ENCODE peak calls at places on chromosomes 12 and 14, in six cellular contexts. One of them, this sample, is unnamed.

GRCh38 chr12:6084969-6085450 is 39.5 kb downstream of the VWF start:
- ATAC-seq in upper lobe of left lung: no peak
- ATAC-seq in HepG2: no peak
- ATAC-seq in HCT116: peak
- ATAC-seq in GM12878: no peak
- ATAC-seq in Panc1: no peak
- ATAC-seq in this sample: peak

GRCh38 chr14:76034566-76034965 is 49.0 kb downstream of the IFT43 start:
- ATAC-seq in upper lobe of left lung: no peak
- ATAC-seq in HepG2: no peak
- ATAC-seq in HCT116: no peak
- ATAC-seq in GM12878: no peak
- ATAC-seq in Panc1: no peak
- ATAC-seq in this sample: no peak

GRCh38 chr14:91041450-91041849 is 19.0 kb downstream of the RPS6KA5 start:
- ATAC-seq in upper lobe of left lung: no peak
- ATAC-seq in HepG2: no peak
- ATAC-seq in HCT116: no peak
- ATAC-seq in GM12878: no peak
- ATAC-seq in Panc1: no peak
- ATAC-seq in this sample: no peak

GRCh38 chr12:1289371-1290155 is 298.5 kb downstream of the ERC1 start:
- ATAC-seq in upper lobe of left lung: peak
- ATAC-seq in HepG2: no peak
- ATAC-seq in HCT116: no peak
- ATAC-seq in GM12878: no peak
- ATAC-seq in Panc1: no peak
- ATAC-seq in this sample: no peak

GRCh38 chr12:121651381-121651780 is 18.1 kb downstream of the MORN3 start:
- ATAC-seq in upper lobe of left lung: no peak
- ATAC-seq in HepG2: no peak
- ATAC-seq in HCT116: no peak
- ATAC-seq in GM12878: no peak
- ATAC-seq in Panc1: no peak
- ATAC-seq in this sample: no peak

GRCh38 chr14:54947230-54947629 is 44.6 kb upstream of the GCH1 start:
- ATAC-seq in upper lobe of left lung: no peak
- ATAC-seq in HepG2: no peak
- ATAC-seq in HCT116: no peak
- ATAC-seq in GM12878: no peak
- ATAC-seq in Panc1: no peak
- ATAC-seq in this sample: no peak

GRCh38 chr14:89246290-89246689 is 170.7 kb downstream of the FOXN3 start:
- ATAC-seq in upper lobe of left lung: no peak
- ATAC-seq in HepG2: no peak
- ATAC-seq in HCT116: no peak
- ATAC-seq in GM12878: no peak
- ATAC-seq in Panc1: no peak
- ATAC-seq in this sample: no peak

GRCh38 chr12:23559268-23559753 is 390.2 kb downstream of the SOX5 start:
- ATAC-seq in upper lobe of left lung: no peak
- ATAC-seq in HepG2: no peak
- ATAC-seq in HCT116: no peak
- ATAC-seq in GM12878: peak
- ATAC-seq in Panc1: no peak
- ATAC-seq in this sample: no peak

GRCh38 chr14:31717294-31718085 is 156.3 kb downstream of the NUBPL start:
- ATAC-seq in upper lobe of left lung: peak
- ATAC-seq in HepG2: peak
- ATAC-seq in HCT116: no peak
- ATAC-seq in GM12878: no peak
- ATAC-seq in Panc1: no peak
- ATAC-seq in this sample: no peak

GRCh38 chr12:116490481-116490880 is 68.7 kb upstream of the MAP1LC3B2 start:
- ATAC-seq in upper lobe of left lung: no peak
- ATAC-seq in HepG2: no peak
- ATAC-seq in HCT116: no peak
- ATAC-seq in GM12878: no peak
- ATAC-seq in Panc1: no peak
- ATAC-seq in this sample: no peak

GRCh38 chr14:100118377-100119011 is 41.0 kb downstream of the DEGS2 start:
- ATAC-seq in upper lobe of left lung: no peak
- ATAC-seq in HepG2: no peak
- ATAC-seq in HCT116: no peak
- ATAC-seq in GM12878: no peak
- ATAC-seq in Panc1: no peak
- ATAC-seq in this sample: no peak

GRCh38 chr12:6627598-6627997 is 8.2 kb downstream of the LPAR5 start:
- ATAC-seq in upper lobe of left lung: no peak
- ATAC-seq in HepG2: no peak
- ATAC-seq in HCT116: no peak
- ATAC-seq in GM12878: peak
- ATAC-seq in Panc1: peak
- ATAC-seq in this sample: no peak

GRCh38 chr14:74737753-74738325 is 24.9 kb downstream of the FCF1 start:
- ATAC-seq in upper lobe of left lung: no peak
- ATAC-seq in HepG2: no peak
- ATAC-seq in HCT116: no peak
- ATAC-seq in GM12878: no peak
- ATAC-seq in Panc1: no peak
- ATAC-seq in this sample: no peak

GRCh38 chr12:120757226-120757742 is 31.7 kb downstream of the ACADS start:
- ATAC-seq in upper lobe of left lung: no peak
- ATAC-seq in HepG2: no peak
- ATAC-seq in HCT116: no peak
- ATAC-seq in GM12878: no peak
- ATAC-seq in Panc1: no peak
- ATAC-seq in this sample: no peak

GRCh38 chr12:111840831-111841230 is 1.2 kb upstream of the MAPKAPK5 start:
- ATAC-seq in upper lobe of left lung: no peak
- ATAC-seq in HepG2: no peak
- ATAC-seq in HCT116: no peak
- ATAC-seq in GM12878: no peak
- ATAC-seq in Panc1: no peak
- ATAC-seq in this sample: no peak

GRCh38 chr12:116896525-116896924 is 14.2 kb upstream of the FBXW8 start:
- ATAC-seq in upper lobe of left lung: no peak
- ATAC-seq in HepG2: no peak
- ATAC-seq in HCT116: no peak
- ATAC-seq in GM12878: no peak
- ATAC-seq in Panc1: peak
- ATAC-seq in this sample: no peak

GRCh38 chr12:117921922-117922777 is 46.6 kb downstream of the KSR2 start:
- ATAC-seq in upper lobe of left lung: no peak
- ATAC-seq in HepG2: no peak
- ATAC-seq in HCT116: no peak
- ATAC-seq in GM12878: no peak
- ATAC-seq in Panc1: no peak
- ATAC-seq in this sample: no peak

GRCh38 chr12:13390921-13391320 is 194.4 kb downstream of the EMP1 start:
- ATAC-seq in upper lobe of left lung: no peak
- ATAC-seq in HepG2: no peak
- ATAC-seq in HCT116: no peak
- ATAC-seq in GM12878: no peak
- ATAC-seq in Panc1: no peak
- ATAC-seq in this sample: no peak

GRCh38 chr12:18899162-18899561 is 161.2 kb downstream of the CAPZA3 start:
- ATAC-seq in upper lobe of left lung: no peak
- ATAC-seq in HepG2: no peak
- ATAC-seq in HCT116: no peak
- ATAC-seq in GM12878: no peak
- ATAC-seq in Panc1: no peak
- ATAC-seq in this sample: no peak

GRCh38 chr14:97634786-97635185 is 837.6 kb downstream of the VRK1 start:
- ATAC-seq in upper lobe of left lung: no peak
- ATAC-seq in HepG2: no peak
- ATAC-seq in HCT116: no peak
- ATAC-seq in GM12878: peak
- ATAC-seq in Panc1: no peak
- ATAC-seq in this sample: no peak

GRCh38 chr14:54695196-54695595 is 128.3 kb downstream of the SAMD4A start:
- ATAC-seq in upper lobe of left lung: no peak
- ATAC-seq in HepG2: no peak
- ATAC-seq in HCT116: no peak
- ATAC-seq in GM12878: no peak
- ATAC-seq in Panc1: no peak
- ATAC-seq in this sample: no peak

GRCh38 chr12:90149453-90149852 is 440.8 kb upstream of the ATP2B1 start:
- ATAC-seq in upper lobe of left lung: no peak
- ATAC-seq in HepG2: no peak
- ATAC-seq in HCT116: no peak
- ATAC-seq in GM12878: no peak
- ATAC-seq in Panc1: no peak
- ATAC-seq in this sample: no peak

GRCh38 chr14:93533437-93533836 is 102.7 kb downstream of the UNC79 start:
- ATAC-seq in upper lobe of left lung: no peak
- ATAC-seq in HepG2: no peak
- ATAC-seq in HCT116: no peak
- ATAC-seq in GM12878: peak
- ATAC-seq in Panc1: no peak
- ATAC-seq in this sample: no peak

GRCh38 chr12:53781218-53781801 is 29.5 kb upstream of the CISTR start:
- ATAC-seq in upper lobe of left lung: no peak
- ATAC-seq in HepG2: no peak
- ATAC-seq in HCT116: no peak
- ATAC-seq in GM12878: no peak
- ATAC-seq in Panc1: no peak
- ATAC-seq in this sample: no peak

GRCh38 chr12:42641231-42641630 is 51.7 kb upstream of the PRICKLE1 start:
- ATAC-seq in upper lobe of left lung: no peak
- ATAC-seq in HepG2: no peak
- ATAC-seq in HCT116: no peak
- ATAC-seq in GM12878: no peak
- ATAC-seq in Panc1: no peak
- ATAC-seq in this sample: no peak

GRCh38 chr12:50081096-50081808 is 3.9 kb upstream of the SMARCD1 start:
- ATAC-seq in upper lobe of left lung: no peak
- ATAC-seq in HepG2: no peak
- ATAC-seq in HCT116: no peak
- ATAC-seq in GM12878: no peak
- ATAC-seq in Panc1: no peak
- ATAC-seq in this sample: no peak

GRCh38 chr14:101064121-101064661 is 160.7 kb upstream of the RTL1 start:
- ATAC-seq in upper lobe of left lung: no peak
- ATAC-seq in HepG2: no peak
- ATAC-seq in HCT116: peak
- ATAC-seq in GM12878: no peak
- ATAC-seq in Panc1: no peak
- ATAC-seq in this sample: no peak

GRCh38 chr14:68327231-68327630 is 465.6 kb downstream of the ZFP36L1 start:
- ATAC-seq in upper lobe of left lung: no peak
- ATAC-seq in HepG2: no peak
- ATAC-seq in HCT116: no peak
- ATAC-seq in GM12878: peak
- ATAC-seq in Panc1: no peak
- ATAC-seq in this sample: no peak

DNA sequence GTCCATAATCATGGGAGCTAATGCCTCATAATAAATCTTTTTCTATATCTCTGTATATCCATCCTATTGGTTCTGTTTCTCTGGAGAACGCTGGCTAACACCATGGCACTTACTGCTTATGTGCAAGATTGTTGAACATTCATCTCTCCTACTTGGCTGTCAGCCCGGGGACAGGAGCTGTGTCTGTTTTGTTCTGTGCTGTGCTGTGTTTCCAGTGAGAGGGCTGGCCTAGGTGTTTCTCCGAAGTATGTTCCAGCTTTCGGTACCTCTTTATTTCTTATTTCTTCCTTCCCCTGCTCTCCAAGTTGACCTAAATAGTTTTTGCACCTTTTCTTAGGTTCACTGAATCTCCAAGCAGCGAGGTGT is 18.8 kb upstream of the NR4A1 start:
- ATAC-seq in upper lobe of left lung: peak
- ATAC-seq in HepG2: peak
- ATAC-seq in HCT116: no peak
- ATAC-seq in GM12878: no peak
- ATAC-seq in Panc1: no peak
- ATAC-seq in this sample: peak
- H3K4me3 ChIP-seq in upper lobe of left lung: peak
- H3K4me3 ChIP-seq in HepG2: peak
- H3K4me3 ChIP-seq in HCT116: peak
- H3K4me3 ChIP-seq in GM12878: no peak
- H3K4me3 ChIP-seq in Panc1: peak
- H3K4me3 ChIP-seq in this sample: peak

DNA sequence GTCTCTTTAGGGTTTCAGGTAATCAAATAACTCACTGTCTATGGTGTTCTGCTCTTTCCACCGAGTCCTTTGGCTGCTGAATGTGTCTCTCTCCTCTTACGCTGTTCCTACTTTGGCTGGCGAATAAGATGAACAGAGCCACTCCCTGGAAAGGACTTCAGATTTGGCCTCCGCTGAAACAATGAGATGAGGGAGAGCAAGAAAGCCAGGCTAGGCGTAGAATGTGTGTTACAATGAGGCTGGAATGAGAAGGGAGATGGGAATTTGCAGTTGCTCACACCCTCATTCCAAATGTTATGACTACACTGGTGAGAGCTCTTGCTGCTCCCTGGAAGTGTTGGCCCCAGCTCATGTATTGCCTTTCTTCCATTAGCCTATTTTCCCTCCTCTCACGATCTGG is at the start of gene MFAP5:
- ATAC-seq in upper lobe of left lung: peak
- ATAC-seq in HepG2: no peak
- ATAC-seq in HCT116: no peak
- ATAC-seq in GM12878: no peak
- ATAC-seq in Panc1: no peak
- ATAC-seq in this sample: peak
- TF ChIP-seq POLR2AphosphoS5 in upper lobe of left lung: no peak
- TF ChIP-seq POLR2AphosphoS5 in HepG2: no peak
- TF ChIP-seq POLR2AphosphoS5 in HCT116: no peak
- TF ChIP-seq POLR2AphosphoS5 in GM12878: no peak
- TF ChIP-seq POLR2AphosphoS5 in Panc1: no peak
- TF ChIP-seq POLR2AphosphoS5 in this sample: peak

DNA sequence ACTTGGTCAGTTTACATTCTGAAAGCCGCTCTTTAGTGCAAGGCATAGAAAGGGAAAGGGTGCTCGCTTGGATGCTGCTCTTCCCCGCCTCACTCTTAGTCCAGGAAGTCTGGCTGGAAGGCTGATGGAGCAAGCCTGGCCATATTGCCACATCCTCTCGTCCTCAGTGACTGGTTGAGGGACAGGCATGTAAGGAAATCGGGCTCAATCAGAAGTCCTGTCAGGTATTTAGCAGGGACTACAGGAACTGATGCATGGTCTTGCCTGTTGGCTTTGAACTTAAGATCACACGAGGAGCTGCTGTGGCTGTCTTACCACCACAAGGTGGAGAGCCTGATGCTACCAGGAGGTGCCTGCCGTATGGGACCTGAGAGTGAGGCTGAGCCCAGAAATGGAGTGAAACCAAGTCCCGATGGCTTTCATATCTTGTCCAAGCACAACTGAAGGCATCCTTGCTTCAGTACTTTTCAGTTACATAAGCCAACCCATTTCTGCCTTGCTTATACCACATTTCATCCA is 10.7 kb upstream of the C12orf75 start:
- ATAC-seq in upper lobe of left lung: no peak
- ATAC-seq in HepG2: peak
- ATAC-seq in HCT116: peak
- ATAC-seq in GM12878: peak
- ATAC-seq in Panc1: peak
- ATAC-seq in this sample: no peak
- H3K4me3 ChIP-seq in upper lobe of left lung: no peak
- H3K4me3 ChIP-seq in HepG2: no peak
- H3K4me3 ChIP-seq in HCT116: no peak
- H3K4me3 ChIP-seq in GM12878: no peak
- H3K4me3 ChIP-seq in Panc1: no peak
- H3K4me3 ChIP-seq in this sample: no peak

GRCh38 chr12:93591137-93591868 is 18.8 kb downstream of the SOCS2 start:
- ATAC-seq in upper lobe of left lung: peak
- ATAC-seq in HepG2: peak
- ATAC-seq in HCT116: peak
- ATAC-seq in GM12878: peak
- ATAC-seq in Panc1: peak
- ATAC-seq in this sample: peak
- TF ChIP-seq POLR2AphosphoS5 in upper lobe of left lung: peak
- TF ChIP-seq POLR2AphosphoS5 in HepG2: no peak
- TF ChIP-seq POLR2AphosphoS5 in HCT116: no peak
- TF ChIP-seq POLR2AphosphoS5 in GM12878: no peak
- TF ChIP-seq POLR2AphosphoS5 in Panc1: peak
- TF ChIP-seq POLR2AphosphoS5 in this sample: peak